ENCODE peak calls at places on chromosomes 11 and 22, in eight cellular contexts. One of them, this sample, is unnamed.

GRCh38 chr11:27055065-27055682 is 14.6 kb downstream of the BBOX1 start:
- DNase-seq in prostate gland: no peak
- DNase-seq in mesenchymal stem cell: peak; percentile 79
- DNase-seq in dorsolateral prefrontal cortex: no peak
- DNase-seq in neuronal stem cell: no peak
- DNase-seq in body of pancreas: no peak
- DNase-seq in CD4-positive, alpha-beta memory T cell: no peak
- DNase-seq in CD8-positive, alpha-beta T cell: no peak
- DNase-seq in this sample: no peak

GRCh38 chr11:32511926-32512325 is 71.7 kb upstream of the EIF3M start:
- DNase-seq in prostate gland: no peak
- DNase-seq in mesenchymal stem cell: no peak
- DNase-seq in dorsolateral prefrontal cortex: no peak
- DNase-seq in neuronal stem cell: no peak
- DNase-seq in body of pancreas: no peak
- DNase-seq in CD4-positive, alpha-beta memory T cell: no peak
- DNase-seq in CD8-positive, alpha-beta T cell: no peak
- DNase-seq in this sample: no peak

GRCh38 chr11:75879737-75880136 is 64.7 kb downstream of the UVRAG start:
- DNase-seq in prostate gland: no peak
- DNase-seq in mesenchymal stem cell: no peak
- DNase-seq in dorsolateral prefrontal cortex: no peak
- DNase-seq in neuronal stem cell: no peak
- DNase-seq in body of pancreas: no peak
- DNase-seq in CD4-positive, alpha-beta memory T cell: no peak
- DNase-seq in CD8-positive, alpha-beta T cell: no peak
- DNase-seq in this sample: no peak

GRCh38 chr11:122505304-122506006 is 150.1 kb upstream of the UBASH3B start:
- DNase-seq in prostate gland: peak; percentile 67
- DNase-seq in mesenchymal stem cell: peak; percentile 89
- DNase-seq in dorsolateral prefrontal cortex: peak; percentile 85
- DNase-seq in neuronal stem cell: peak; percentile 78
- DNase-seq in body of pancreas: peak; percentile 90
- DNase-seq in CD4-positive, alpha-beta memory T cell: no peak
- DNase-seq in CD8-positive, alpha-beta T cell: peak; percentile 9
- DNase-seq in this sample: peak; percentile 74

GRCh38 chr22:19981171-19981960 is 35.3 kb downstream of the ARVCF start:
- DNase-seq in prostate gland: no peak
- DNase-seq in mesenchymal stem cell: no peak
- DNase-seq in dorsolateral prefrontal cortex: no peak
- DNase-seq in neuronal stem cell: no peak
- DNase-seq in body of pancreas: no peak
- DNase-seq in CD4-positive, alpha-beta memory T cell: no peak
- DNase-seq in CD8-positive, alpha-beta T cell: no peak
- DNase-seq in this sample: no peak

GRCh38 chr22:40345801-40346177 is 511 bp upstream of the ADSL start:
- DNase-seq in prostate gland: no peak
- DNase-seq in mesenchymal stem cell: no peak
- DNase-seq in dorsolateral prefrontal cortex: peak; percentile 22
- DNase-seq in neuronal stem cell: no peak
- DNase-seq in body of pancreas: no peak
- DNase-seq in CD4-positive, alpha-beta memory T cell: peak; percentile 75
- DNase-seq in CD8-positive, alpha-beta T cell: peak; percentile 36
- DNase-seq in this sample: peak; percentile 52

GRCh38 chr11:48003926-48004325 is 23.6 kb downstream of the PTPRJ start:
- DNase-seq in prostate gland: no peak
- DNase-seq in mesenchymal stem cell: no peak
- DNase-seq in dorsolateral prefrontal cortex: no peak
- DNase-seq in neuronal stem cell: no peak
- DNase-seq in body of pancreas: no peak
- DNase-seq in CD4-positive, alpha-beta memory T cell: no peak
- DNase-seq in CD8-positive, alpha-beta T cell: no peak
- DNase-seq in this sample: no peak

GRCh38 chr11:17010851-17011420 is 3.3 kb downstream of the PLEKHA7 start:
- DNase-seq in prostate gland: no peak
- DNase-seq in mesenchymal stem cell: no peak
- DNase-seq in dorsolateral prefrontal cortex: no peak
- DNase-seq in neuronal stem cell: no peak
- DNase-seq in body of pancreas: no peak
- DNase-seq in CD4-positive, alpha-beta memory T cell: no peak
- DNase-seq in CD8-positive, alpha-beta T cell: no peak
- DNase-seq in this sample: no peak

GRCh38 chr11:2689551-2690260 is 10.1 kb downstream of the KCNQ1OT1 start:
- DNase-seq in prostate gland: no peak
- DNase-seq in mesenchymal stem cell: no peak
- DNase-seq in dorsolateral prefrontal cortex: no peak
- DNase-seq in neuronal stem cell: no peak
- DNase-seq in body of pancreas: peak; percentile 13
- DNase-seq in CD4-positive, alpha-beta memory T cell: no peak
- DNase-seq in CD8-positive, alpha-beta T cell: no peak
- DNase-seq in this sample: no peak

GRCh38 chr11:78354741-78355705 is 62.6 kb downstream of the GAB2 start:
- DNase-seq in prostate gland: no peak
- DNase-seq in mesenchymal stem cell: peak; percentile 31
- DNase-seq in dorsolateral prefrontal cortex: no peak
- DNase-seq in neuronal stem cell: no peak
- DNase-seq in body of pancreas: peak; percentile 10
- DNase-seq in CD4-positive, alpha-beta memory T cell: no peak
- DNase-seq in CD8-positive, alpha-beta T cell: no peak
- DNase-seq in this sample: peak; percentile 39

GRCh38 chr11:112525270-112525669 is 264.6 kb upstream of the PLET1 start:
- DNase-seq in prostate gland: no peak
- DNase-seq in mesenchymal stem cell: peak; percentile 86
- DNase-seq in dorsolateral prefrontal cortex: no peak
- DNase-seq in neuronal stem cell: no peak
- DNase-seq in body of pancreas: peak; percentile 11
- DNase-seq in CD4-positive, alpha-beta memory T cell: no peak
- DNase-seq in CD8-positive, alpha-beta T cell: no peak
- DNase-seq in this sample: no peak

GRCh38 chr11:29293825-29294224 is 723.0 kb downstream of the KCNA4 start:
- DNase-seq in prostate gland: no peak
- DNase-seq in mesenchymal stem cell: peak; percentile 86
- DNase-seq in dorsolateral prefrontal cortex: no peak
- DNase-seq in neuronal stem cell: no peak
- DNase-seq in body of pancreas: no peak
- DNase-seq in CD4-positive, alpha-beta memory T cell: no peak
- DNase-seq in CD8-positive, alpha-beta T cell: no peak
- DNase-seq in this sample: no peak

GRCh38 chr11:121494355-121495099 is 41.8 kb upstream of the SORL1-AS1 start:
- DNase-seq in prostate gland: no peak
- DNase-seq in mesenchymal stem cell: no peak
- DNase-seq in dorsolateral prefrontal cortex: peak; percentile 52
- DNase-seq in neuronal stem cell: no peak
- DNase-seq in body of pancreas: no peak
- DNase-seq in CD4-positive, alpha-beta memory T cell: peak; percentile 43
- DNase-seq in CD8-positive, alpha-beta T cell: no peak
- DNase-seq in this sample: no peak

GRCh38 chr22:50162391-50162956 is 8.1 kb upstream of the PANX2 start:
- DNase-seq in prostate gland: no peak
- DNase-seq in mesenchymal stem cell: peak; percentile 71
- DNase-seq in dorsolateral prefrontal cortex: no peak
- DNase-seq in neuronal stem cell: no peak
- DNase-seq in body of pancreas: no peak
- DNase-seq in CD4-positive, alpha-beta memory T cell: no peak
- DNase-seq in CD8-positive, alpha-beta T cell: no peak
- DNase-seq in this sample: no peak

GRCh38 chr22:32053165-32053755 is 10.2 kb downstream of the SLC5A1 start:
- DNase-seq in prostate gland: no peak
- DNase-seq in mesenchymal stem cell: no peak
- DNase-seq in dorsolateral prefrontal cortex: no peak
- DNase-seq in neuronal stem cell: no peak
- DNase-seq in body of pancreas: no peak
- DNase-seq in CD4-positive, alpha-beta memory T cell: no peak
- DNase-seq in CD8-positive, alpha-beta T cell: no peak
- DNase-seq in this sample: no peak

GRCh38 chr22:21640810-21641209 is 1.3 kb upstream of the SDF2L1 start:
- DNase-seq in prostate gland: no peak
- DNase-seq in mesenchymal stem cell: no peak
- DNase-seq in dorsolateral prefrontal cortex: no peak
- DNase-seq in neuronal stem cell: no peak
- DNase-seq in body of pancreas: no peak
- DNase-seq in CD4-positive, alpha-beta memory T cell: no peak
- DNase-seq in CD8-positive, alpha-beta T cell: no peak
- DNase-seq in this sample: no peak

GRCh38 chr11:107706531-107706930 is 5.3 kb downstream of the SLN start:
- DNase-seq in prostate gland: no peak
- DNase-seq in mesenchymal stem cell: no peak
- DNase-seq in dorsolateral prefrontal cortex: no peak
- DNase-seq in neuronal stem cell: no peak
- DNase-seq in body of pancreas: no peak
- DNase-seq in CD4-positive, alpha-beta memory T cell: no peak
- DNase-seq in CD8-positive, alpha-beta T cell: no peak
- DNase-seq in this sample: no peak

GRCh38 chr22:37659897-37660708 is 1.6 kb downstream of the PDXP start:
- DNase-seq in prostate gland: no peak
- DNase-seq in mesenchymal stem cell: no peak
- DNase-seq in dorsolateral prefrontal cortex: no peak
- DNase-seq in neuronal stem cell: no peak
- DNase-seq in body of pancreas: no peak
- DNase-seq in CD4-positive, alpha-beta memory T cell: no peak
- DNase-seq in CD8-positive, alpha-beta T cell: no peak
- DNase-seq in this sample: no peak
- H3K4me3 ChIP-seq in prostate gland: peak overlapping the region; percentile 62
- H3K4me3 ChIP-seq in mesenchymal stem cell: no peak overlapping the region
- H3K4me3 ChIP-seq in dorsolateral prefrontal cortex: peak overlapping the region; percentile 78
- H3K4me3 ChIP-seq in neuronal stem cell: peak overlapping the region; percentile 94
- H3K4me3 ChIP-seq in body of pancreas: no peak overlapping the region
- H3K4me3 ChIP-seq in CD4-positive, alpha-beta memory T cell: peak overlapping the region; percentile 57
- H3K4me3 ChIP-seq in CD8-positive, alpha-beta T cell: peak overlapping the region; percentile 66
- H3K4me3 ChIP-seq in this sample: peak overlapping the region; percentile 65

DNA sequence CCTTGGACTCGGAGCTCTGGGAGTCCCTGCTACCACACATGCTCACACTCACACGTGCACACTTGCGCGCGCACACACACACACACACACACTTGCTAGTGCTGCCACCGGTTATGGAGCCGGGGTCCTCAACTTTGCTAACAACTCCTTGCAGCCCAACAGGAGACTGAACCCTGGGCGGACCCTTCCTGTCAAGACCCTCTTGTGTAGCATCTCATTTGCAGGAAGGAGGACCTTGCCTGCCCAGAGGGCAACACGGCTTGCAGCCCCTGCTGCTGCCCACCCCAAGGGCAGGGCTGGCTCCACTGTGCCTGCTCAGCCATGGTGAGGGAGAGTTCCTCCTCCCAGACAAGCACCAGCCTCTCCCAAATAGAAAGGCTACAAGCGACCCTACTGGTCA is 107.5 kb downstream of the WNT7B start:
- DNase-seq in prostate gland: no peak
- DNase-seq in mesenchymal stem cell: no peak
- DNase-seq in dorsolateral prefrontal cortex: no peak
- DNase-seq in neuronal stem cell: no peak
- DNase-seq in body of pancreas: no peak
- DNase-seq in CD4-positive, alpha-beta memory T cell: no peak
- DNase-seq in CD8-positive, alpha-beta T cell: no peak
- DNase-seq in this sample: no peak
- H3K27me3 ChIP-seq in prostate gland: peaks cover 6% of the 10 kb centered on the region
- H3K27me3 ChIP-seq in mesenchymal stem cell: peaks cover 66% of the 10 kb centered on the region
- H3K27me3 ChIP-seq in dorsolateral prefrontal cortex: no peaks in the 10 kb centered on the region
- H3K27me3 ChIP-seq in neuronal stem cell: no peaks in the 10 kb centered on the region
- H3K27me3 ChIP-seq in body of pancreas: no peaks in the 10 kb centered on the region
- H3K27me3 ChIP-seq in CD4-positive, alpha-beta memory T cell: peaks cover 9% of the 10 kb centered on the region
- H3K27me3 ChIP-seq in CD8-positive, alpha-beta T cell: peaks cover 3% of the 10 kb centered on the region
- H3K27me3 ChIP-seq in this sample: peaks cover 34% of the 10 kb centered on the region

GRCh38 chr22:47036936-47037485 is 274.6 kb downstream of the TBC1D22A start:
- DNase-seq in prostate gland: no peak
- DNase-seq in mesenchymal stem cell: no peak
- DNase-seq in dorsolateral prefrontal cortex: no peak
- DNase-seq in neuronal stem cell: no peak
- DNase-seq in body of pancreas: no peak
- DNase-seq in CD4-positive, alpha-beta memory T cell: no peak
- DNase-seq in CD8-positive, alpha-beta T cell: no peak
- DNase-seq in this sample: no peak

GRCh38 chr22:47034076-47034808 is 271.8 kb downstream of the TBC1D22A start:
- DNase-seq in prostate gland: no peak
- DNase-seq in mesenchymal stem cell: no peak
- DNase-seq in dorsolateral prefrontal cortex: no peak
- DNase-seq in neuronal stem cell: no peak
- DNase-seq in body of pancreas: no peak
- DNase-seq in CD4-positive, alpha-beta memory T cell: no peak
- DNase-seq in CD8-positive, alpha-beta T cell: no peak
- DNase-seq in this sample: no peak

GRCh38 chr22:47036352-47036751 is 273.9 kb downstream of the TBC1D22A start:
- DNase-seq in prostate gland: no peak
- DNase-seq in mesenchymal stem cell: no peak
- DNase-seq in dorsolateral prefrontal cortex: no peak
- DNase-seq in neuronal stem cell: no peak
- DNase-seq in body of pancreas: no peak
- DNase-seq in CD4-positive, alpha-beta memory T cell: no peak
- DNase-seq in CD8-positive, alpha-beta T cell: no peak
- DNase-seq in this sample: no peak

GRCh38 chr22:47034905-47035419 is 272.5 kb downstream of the TBC1D22A start:
- DNase-seq in prostate gland: no peak
- DNase-seq in mesenchymal stem cell: no peak
- DNase-seq in dorsolateral prefrontal cortex: no peak
- DNase-seq in neuronal stem cell: no peak
- DNase-seq in body of pancreas: no peak
- DNase-seq in CD4-positive, alpha-beta memory T cell: no peak
- DNase-seq in CD8-positive, alpha-beta T cell: no peak
- DNase-seq in this sample: no peak

GRCh38 chr22:47035443-47035881 is 273.0 kb downstream of the TBC1D22A start:
- DNase-seq in prostate gland: no peak
- DNase-seq in mesenchymal stem cell: peak; percentile 29
- DNase-seq in dorsolateral prefrontal cortex: no peak
- DNase-seq in neuronal stem cell: no peak
- DNase-seq in body of pancreas: no peak
- DNase-seq in CD4-positive, alpha-beta memory T cell: no peak
- DNase-seq in CD8-positive, alpha-beta T cell: no peak
- DNase-seq in this sample: no peak
- H3K4me3 ChIP-seq in prostate gland: no peak overlapping the region
- H3K4me3 ChIP-seq in mesenchymal stem cell: no peak overlapping the region
- H3K4me3 ChIP-seq in dorsolateral prefrontal cortex: no peak overlapping the region
- H3K4me3 ChIP-seq in neuronal stem cell: no peak overlapping the region
- H3K4me3 ChIP-seq in body of pancreas: no peak overlapping the region
- H3K4me3 ChIP-seq in CD4-positive, alpha-beta memory T cell: no peak overlapping the region
- H3K4me3 ChIP-seq in CD8-positive, alpha-beta T cell: no peak overlapping the region
- H3K4me3 ChIP-seq in this sample: no peak overlapping the region

DNA sequence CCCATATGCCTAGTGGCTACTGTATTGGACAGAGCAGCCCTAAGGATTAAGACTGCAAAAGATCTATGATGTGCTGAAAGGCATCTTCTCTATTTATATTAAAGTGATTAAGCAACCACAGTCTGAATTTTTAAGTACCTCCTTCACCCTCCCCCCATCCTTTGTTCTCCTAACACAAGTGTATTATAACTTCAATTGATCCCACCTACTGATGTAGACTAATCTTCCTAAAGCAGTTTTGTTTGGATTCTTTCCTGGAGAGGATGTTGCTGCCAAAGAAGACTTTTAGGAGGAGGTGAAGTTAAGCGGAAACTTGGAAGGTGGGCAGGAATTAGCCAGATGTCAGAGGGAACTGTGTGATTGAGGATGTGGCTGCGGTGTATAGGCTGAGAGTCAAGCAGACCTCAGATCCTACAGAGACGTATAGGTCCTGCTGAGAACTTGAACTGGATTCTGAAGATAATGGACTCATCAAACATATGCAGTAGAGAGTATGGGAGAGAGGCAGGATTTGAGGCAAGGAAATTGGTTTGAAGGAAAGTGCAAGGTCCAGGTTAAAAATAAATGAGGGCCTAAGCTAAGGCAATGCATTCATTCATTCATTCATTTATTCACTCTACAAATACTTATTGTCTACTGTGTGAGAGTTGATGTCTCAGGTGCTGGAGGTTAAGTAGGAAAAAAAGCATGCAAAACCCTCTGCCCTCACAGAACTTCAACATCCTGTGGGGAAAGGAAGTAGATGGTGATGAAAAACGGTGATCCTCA is 5.2 kb upstream of the RASSF10 start:
- DNase-seq in prostate gland: no peak
- DNase-seq in mesenchymal stem cell: no peak
- DNase-seq in dorsolateral prefrontal cortex: no peak
- DNase-seq in neuronal stem cell: no peak
- DNase-seq in body of pancreas: no peak
- DNase-seq in CD4-positive, alpha-beta memory T cell: no peak
- DNase-seq in CD8-positive, alpha-beta T cell: no peak
- DNase-seq in this sample: peak; percentile 60
- H3K27me3 ChIP-seq in prostate gland: peaks cover 2% of the 10 kb centered on the region
- H3K27me3 ChIP-seq in mesenchymal stem cell: peaks cover 89% of the 10 kb centered on the region
- H3K27me3 ChIP-seq in dorsolateral prefrontal cortex: no peaks in the 10 kb centered on the region
- H3K27me3 ChIP-seq in neuronal stem cell: no peaks in the 10 kb centered on the region
- H3K27me3 ChIP-seq in body of pancreas: no peaks in the 10 kb centered on the region
- H3K27me3 ChIP-seq in CD4-positive, alpha-beta memory T cell: peaks cover 12% of the 10 kb centered on the region
- H3K27me3 ChIP-seq in CD8-positive, alpha-beta T cell: peaks cover 3% of the 10 kb centered on the region
- H3K27me3 ChIP-seq in this sample: peaks cover 11% of the 10 kb centered on the region